ENCODE peak calls at places on chromosomes 11 and 22, in five cellular contexts. One of them, this sample, is unnamed.
A peak's percentile ranks its signal among the peaks of the same experiment; 100 is the strongest.

GRCh38 chr22:32355760-32356159 is 1.9 kb upstream of the RFPL3 start:
- DNase-seq in CD4-positive, alpha-beta memory T cell: no peak
- DNase-seq in PC-3: peak; percentile 37
- DNase-seq in esophagus squamous epithelium: no peak
- DNase-seq in suprapubic skin: no peak
- DNase-seq in this sample: peak; percentile 6

GRCh38 chr11:44855138-44855849 is 95.4 kb downstream of the TP53I11 start:
- DNase-seq in CD4-positive, alpha-beta memory T cell: no peak
- DNase-seq in PC-3: peak; percentile 56
- DNase-seq in esophagus squamous epithelium: no peak
- DNase-seq in suprapubic skin: no peak
- DNase-seq in this sample: no peak

GRCh38 chr11:19428206-19429001 is 187.7 kb upstream of the E2F8 start:
- DNase-seq in CD4-positive, alpha-beta memory T cell: no peak
- DNase-seq in PC-3: peak; percentile 89
- DNase-seq in esophagus squamous epithelium: no peak
- DNase-seq in suprapubic skin: no peak
- DNase-seq in this sample: no peak

GRCh38 chr11:63683133-63683991 is 2.1 kb downstream of the RTN3 start:
- DNase-seq in CD4-positive, alpha-beta memory T cell: no peak
- DNase-seq in PC-3: peak; percentile 56
- DNase-seq in esophagus squamous epithelium: no peak
- DNase-seq in suprapubic skin: no peak
- DNase-seq in this sample: no peak

GRCh38 chr22:24191381-24191841 is 10.1 kb downstream of the SUSD2 start:
- DNase-seq in CD4-positive, alpha-beta memory T cell: no peak
- DNase-seq in PC-3: no peak
- DNase-seq in esophagus squamous epithelium: no peak
- DNase-seq in suprapubic skin: no peak
- DNase-seq in this sample: no peak

GRCh38 chr22:25748704-25749103 is 6.7 kb downstream of the MYO18B start:
- DNase-seq in CD4-positive, alpha-beta memory T cell: no peak
- DNase-seq in PC-3: no peak
- DNase-seq in esophagus squamous epithelium: no peak
- DNase-seq in suprapubic skin: no peak
- DNase-seq in this sample: no peak

GRCh38 chr11:75949023-75949672 is 134.1 kb downstream of the UVRAG start:
- DNase-seq in CD4-positive, alpha-beta memory T cell: no peak
- DNase-seq in PC-3: no peak
- DNase-seq in esophagus squamous epithelium: no peak
- DNase-seq in suprapubic skin: no peak
- DNase-seq in this sample: no peak

GRCh38 chr22:26479792-26480610 is 3.6 kb downstream of the HPS4 start:
- DNase-seq in CD4-positive, alpha-beta memory T cell: no peak
- DNase-seq in PC-3: peak; percentile 9
- DNase-seq in esophagus squamous epithelium: no peak
- DNase-seq in suprapubic skin: no peak
- DNase-seq in this sample: no peak

GRCh38 chr22:24978308-24978707 is 25.8 kb downstream of the KIAA1671 start:
- DNase-seq in CD4-positive, alpha-beta memory T cell: no peak
- DNase-seq in PC-3: no peak
- DNase-seq in esophagus squamous epithelium: no peak
- DNase-seq in suprapubic skin: no peak
- DNase-seq in this sample: no peak

GRCh38 chr22:44051961-44052360 is 27.9 kb downstream of the PARVB start:
- DNase-seq in CD4-positive, alpha-beta memory T cell: no peak
- DNase-seq in PC-3: no peak
- DNase-seq in esophagus squamous epithelium: no peak
- DNase-seq in suprapubic skin: no peak
- DNase-seq in this sample: no peak

GRCh38 chr11:127998421-127998820 is 588.9 kb downstream of the ETS1 start:
- DNase-seq in CD4-positive, alpha-beta memory T cell: no peak
- DNase-seq in PC-3: peak; percentile 64
- DNase-seq in esophagus squamous epithelium: no peak
- DNase-seq in suprapubic skin: no peak
- DNase-seq in this sample: no peak

GRCh38 chr11:64744544-64745218 is 739 bp upstream of the RASGRP2 start:
- DNase-seq in CD4-positive, alpha-beta memory T cell: no peak
- DNase-seq in PC-3: no peak
- DNase-seq in esophagus squamous epithelium: no peak
- DNase-seq in suprapubic skin: no peak
- DNase-seq in this sample: peak; percentile 48

GRCh38 chr11:84003181-84003580 is 717.0 kb upstream of the CCDC90B start:
- DNase-seq in CD4-positive, alpha-beta memory T cell: no peak
- DNase-seq in PC-3: no peak
- DNase-seq in esophagus squamous epithelium: no peak
- DNase-seq in suprapubic skin: no peak
- DNase-seq in this sample: no peak

GRCh38 chr11:45778341-45778740 is 26.6 kb upstream of the SLC35C1 start:
- DNase-seq in CD4-positive, alpha-beta memory T cell: no peak
- DNase-seq in PC-3: no peak
- DNase-seq in esophagus squamous epithelium: no peak
- DNase-seq in suprapubic skin: peak; percentile 50
- DNase-seq in this sample: no peak

GRCh38 chr22:38072322-38073149 is 11.4 kb downstream of the SLC16A8 start:
- DNase-seq in CD4-positive, alpha-beta memory T cell: no peak
- DNase-seq in PC-3: no peak
- DNase-seq in esophagus squamous epithelium: no peak
- DNase-seq in suprapubic skin: peak; percentile 71
- DNase-seq in this sample: no peak

GRCh38 chr22:31650391-31650790 is 11.6 kb downstream of the PISD start:
- DNase-seq in CD4-positive, alpha-beta memory T cell: no peak
- DNase-seq in PC-3: no peak
- DNase-seq in esophagus squamous epithelium: no peak
- DNase-seq in suprapubic skin: no peak
- DNase-seq in this sample: no peak

GRCh38 chr11:28383471-28383870 is 275.3 kb downstream of the METTL15 start:
- DNase-seq in CD4-positive, alpha-beta memory T cell: no peak
- DNase-seq in PC-3: no peak
- DNase-seq in esophagus squamous epithelium: no peak
- DNase-seq in suprapubic skin: no peak
- DNase-seq in this sample: no peak

GRCh38 chr11:104781719-104782376 is 116.4 kb downstream of the CASP12 start:
- DNase-seq in CD4-positive, alpha-beta memory T cell: no peak
- DNase-seq in PC-3: peak; percentile 29
- DNase-seq in esophagus squamous epithelium: no peak
- DNase-seq in suprapubic skin: no peak
- DNase-seq in this sample: no peak

DNA sequence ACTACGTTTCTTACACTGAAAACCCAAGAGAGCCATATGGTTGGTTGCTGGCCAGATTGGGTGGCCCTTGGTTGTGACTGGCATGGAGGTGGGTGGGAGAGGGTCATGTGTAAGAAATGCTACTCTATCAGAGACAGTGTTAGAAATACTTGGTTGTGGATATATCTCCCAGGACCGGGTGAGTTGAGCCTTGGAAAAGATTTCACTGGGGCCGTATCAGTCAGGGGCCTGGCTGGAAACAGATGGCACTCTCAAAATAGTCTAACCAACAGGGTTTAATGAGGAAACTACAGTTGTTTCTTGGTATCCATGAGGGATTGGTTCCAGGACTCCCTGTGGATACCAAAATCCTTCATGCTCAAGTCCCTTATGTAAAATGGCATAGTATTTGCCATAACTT is 15.3 kb downstream of the ENDOD1 start:
- DNase-seq in CD4-positive, alpha-beta memory T cell: no peak
- DNase-seq in PC-3: no peak
- DNase-seq in esophagus squamous epithelium: no peak
- DNase-seq in suprapubic skin: no peak
- DNase-seq in this sample: no peak
- H3K4me3 ChIP-seq in CD4-positive, alpha-beta memory T cell: no peak overlapping the region
- H3K4me3 ChIP-seq in PC-3: no peak overlapping the region
- H3K4me3 ChIP-seq in esophagus squamous epithelium: no peak overlapping the region
- H3K4me3 ChIP-seq in suprapubic skin: no peak overlapping the region
- H3K4me3 ChIP-seq in this sample: no peak overlapping the region

DNA sequence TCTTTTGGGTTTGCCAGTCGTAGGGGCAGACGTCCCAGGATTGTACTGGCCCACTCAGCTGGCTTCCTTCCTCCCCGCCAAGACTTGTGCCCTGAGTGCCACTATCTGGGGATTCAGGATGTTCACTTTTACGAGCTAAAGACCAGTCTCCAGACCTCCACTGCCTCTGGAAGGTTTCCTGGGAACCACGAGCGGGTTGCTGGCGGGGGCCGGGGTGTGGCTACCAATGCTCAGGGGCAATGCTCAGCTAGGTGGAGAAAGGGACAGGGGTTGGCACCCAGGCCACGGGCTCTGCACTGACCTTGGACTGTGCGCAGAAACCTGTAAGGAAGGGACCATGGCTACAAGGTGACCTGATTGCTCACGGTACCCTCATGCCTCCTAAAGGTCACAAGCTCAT is 2.2 kb downstream of the NEFH start:
- DNase-seq in CD4-positive, alpha-beta memory T cell: no peak
- DNase-seq in PC-3: no peak
- DNase-seq in esophagus squamous epithelium: no peak
- DNase-seq in suprapubic skin: no peak
- DNase-seq in this sample: no peak
- H3K27me3 ChIP-seq in CD4-positive, alpha-beta memory T cell: peaks cover 10% of the 10 kb centered on the region
- H3K27me3 ChIP-seq in PC-3: peaks cover 3% of the 10 kb centered on the region
- H3K27me3 ChIP-seq in esophagus squamous epithelium: peaks cover 12% of the 10 kb centered on the region
- H3K27me3 ChIP-seq in suprapubic skin: peaks cover 51% of the 10 kb centered on the region
- H3K27me3 ChIP-seq in this sample: peaks cover 11% of the 10 kb centered on the region

GRCh38 chr11:118889796-118890195 is 6.1 kb downstream of the CXCR5 start:
- DNase-seq in CD4-positive, alpha-beta memory T cell: no peak
- DNase-seq in PC-3: no peak
- DNase-seq in esophagus squamous epithelium: no peak
- DNase-seq in suprapubic skin: no peak
- DNase-seq in this sample: no peak
- H3K4me1 ChIP-seq in CD4-positive, alpha-beta memory T cell: peaks cover 80% of the 10 kb centered on the region
- H3K4me1 ChIP-seq in PC-3: peaks cover 16% of the 10 kb centered on the region
- H3K4me1 ChIP-seq in esophagus squamous epithelium: peaks cover 7% of the 10 kb centered on the region
- H3K4me1 ChIP-seq in suprapubic skin: peaks cover 30% of the 10 kb centered on the region
- H3K4me1 ChIP-seq in this sample: peaks cover 59% of the 10 kb centered on the region

GRCh38 chr11:134037093-134037908 is 31.6 kb upstream of the JAM3 start:
- DNase-seq in CD4-positive, alpha-beta memory T cell: peak; percentile 46
- DNase-seq in PC-3: peak; percentile 27
- DNase-seq in esophagus squamous epithelium: no peak
- DNase-seq in suprapubic skin: peak; percentile 87
- DNase-seq in this sample: peak; percentile 66

GRCh38 chr11:134038897-134039470 is 29.9 kb upstream of the JAM3 start:
- DNase-seq in CD4-positive, alpha-beta memory T cell: no peak
- DNase-seq in PC-3: no peak
- DNase-seq in esophagus squamous epithelium: no peak
- DNase-seq in suprapubic skin: no peak
- DNase-seq in this sample: no peak

GRCh38 chr11:134033696-134034491 is 35.0 kb upstream of the JAM3 start:
- DNase-seq in CD4-positive, alpha-beta memory T cell: peak; percentile 36
- DNase-seq in PC-3: peak; percentile 62
- DNase-seq in esophagus squamous epithelium: no peak
- DNase-seq in suprapubic skin: peak; percentile 88
- DNase-seq in this sample: peak; percentile 46

GRCh38 chr11:134034496-134035381 is 34.1 kb upstream of the JAM3 start:
- DNase-seq in CD4-positive, alpha-beta memory T cell: no peak
- DNase-seq in PC-3: peak; percentile 17
- DNase-seq in esophagus squamous epithelium: no peak
- DNase-seq in suprapubic skin: no peak
- DNase-seq in this sample: no peak

GRCh38 chr11:134036484-134037092 is 32.3 kb upstream of the JAM3 start:
- DNase-seq in CD4-positive, alpha-beta memory T cell: no peak
- DNase-seq in PC-3: no peak
- DNase-seq in esophagus squamous epithelium: no peak
- DNase-seq in suprapubic skin: no peak
- DNase-seq in this sample: peak; percentile 18
- H3K4me3 ChIP-seq in CD4-positive, alpha-beta memory T cell: peak overlapping the region; percentile 42
- H3K4me3 ChIP-seq in PC-3: peak overlapping the region; percentile 58
- H3K4me3 ChIP-seq in esophagus squamous epithelium: peak overlapping the region; percentile 65
- H3K4me3 ChIP-seq in suprapubic skin: peak overlapping the region; percentile 72
- H3K4me3 ChIP-seq in this sample: peak overlapping the region; percentile 66